ENCODE peak calls at places on chromosomes 1 and 21, in five cellular contexts. O, Z, X, K and W are unnamed samples.

GRCh38 chr1:219420913-219421312 is 192.0 kb downstream of the ZC3H11B start:
- DNase-seq in O (no peak), Z (no peak), X (no peak), K (no peak), W (no peak)

GRCh38 chr21:43362306-43362927 is 64.5 kb downstream of the SIK1 start:
- DNase-seq in X (peak; percentile 45), Z (no peak), O (peak; percentile 71), K (peak; percentile 34), W (no peak)

GRCh38 chr1:166122873-166123466 is 43.8 kb downstream of the FAM78B start:
- DNase-seq in X (no peak), Z (peak; percentile 81), O (no peak), K (no peak), W (no peak)

GRCh38 chr1:44619261-44619900 is 54.9 kb downstream of the TMEM53 start:
- DNase-seq in Z (no peak), K (no peak), X (no peak), O (peak; percentile 83), W (peak; percentile 31)

GRCh38 chr1:46547481-46548383 is 3.7 kb downstream of the KNCN start:
- DNase-seq in K (no peak), X (no peak), Z (no peak), O (peak; percentile 44), W (peak; percentile 61)

GRCh38 chr21:43916691-43917514 is 51.9 kb downstream of the AGPAT3 start:
- DNase-seq in O (no peak), X (no peak), K (no peak), Z (no peak), W (no peak)

GRCh38 chr1:35599411-35599810 is 26.3 kb downstream of the TFAP2E start:
- DNase-seq in O (no peak), X (no peak), K (no peak), Z (no peak), W (no peak)

GRCh38 chr1:59833991-59834390 is 19.2 kb downstream of the HOOK1 start:
- DNase-seq in O (peak; percentile 5), X (no peak), K (no peak), Z (no peak), W (peak; percentile 99)

GRCh38 chr1:48679107-48679506 is 97.6 kb downstream of the BEND5 start:
- DNase-seq in Z (no peak), K (no peak), O (no peak), X (no peak), W (no peak)

GRCh38 chr1:229088711-229089110 is 182.2 kb upstream of the RAB4A start:
- DNase-seq in K (no peak), Z (no peak), X (no peak), O (no peak), W (no peak)

GRCh38 chr1:69290266-69290665 is 277.5 kb upstream of the LRRC7 start:
- DNase-seq in X (no peak), K (no peak), Z (no peak), O (peak; percentile 60), W (no peak)

GRCh38 chr1:235835226-235835625 is 31.5 kb downstream of the LYST start:
- DNase-seq in Z (no peak), X (no peak), K (no peak), O (peak; percentile 37), W (no peak)

GRCh38 chr1:97505816-97506215 is 415.0 kb downstream of the DPYD start:
- DNase-seq in X (no peak), K (no peak), Z (no peak), O (no peak), W (no peak)

GRCh38 chr1:112618721-112619517 is at the start of gene ST7L:
- DNase-seq in O (peak; percentile 70), X (peak; percentile 26), K (peak; percentile 9), Z (peak; percentile 91), W (peak; percentile 63)

GRCh38 chr1:30617161-30617560 is 106.2 kb downstream of the MATN1 start:
- DNase-seq in X (no peak), O (no peak), Z (no peak), K (no peak), W (no peak)

GRCh38 chr1:156246762-156247459 is 945 bp downstream of the PAQR6 start:
- DNase-seq in Z (no peak), O (no peak), X (no peak), K (no peak), W (no peak)

GRCh38 chr1:234610061-234610581 is at the start of gene IRF2BP2:
- DNase-seq in Z (no peak), O (peak; percentile 78), X (no peak), K (no peak), W (no peak)

GRCh38 chr1:19208710-19209438 is 1.2 kb downstream of the UBR4 start:
- DNase-seq in K (no peak), O (peak; percentile 73), X (no peak), Z (no peak), W (peak; percentile 39)

GRCh38 chr1:92315766-92316413 is 17.0 kb downstream of the RPAP2 start:
- DNase-seq in Z (no peak), O (no peak), X (no peak), K (no peak), W (no peak)

GRCh38 chr1:53148123-53148522 is 5.7 kb upstream of the SLC1A7 start:
- DNase-seq in X (peak; percentile 51), Z (no peak), O (peak; percentile 88), K (no peak), W (peak; percentile 71)

GRCh38 chr1:221439008-221439733 is 302.7 kb downstream of the DUSP10 start:
- DNase-seq in K (no peak), X (peak; percentile 61), Z (no peak), O (peak; percentile 92), W (peak; percentile 98)

GRCh38 chr1:170665625-170666024 is 1.7 kb downstream of the PRRX1 start:
- DNase-seq in Z (no peak), K (no peak), X (no peak), O (peak; percentile 27), W (no peak)

GRCh38 chr1:193335797-193336428 is 149.5 kb upstream of the B3GALT2 start:
- DNase-seq in Z (no peak), K (no peak), O (peak; percentile 89), X (peak; percentile 46), W (no peak)

GRCh38 chr1:21896026-21896425 is 41.1 kb downstream of the HSPG2 start:
- DNase-seq in K (no peak), O (no peak), Z (no peak), X (no peak), W (no peak)

GRCh38 chr1:64686828-64687724 is 57.8 kb upstream of the RAVER2 start:
- DNase-seq in K (no peak), O (peak; percentile 49), X (peak; percentile 16), Z (no peak), W (peak; percentile 85)

GRCh38 chr1:62744594-62745577 is 39.0 kb upstream of the ATG4C start:
- DNase-seq in K (no peak), O (no peak), X (no peak), Z (no peak), W (no peak)

GRCh38 chr1:3902111-3902511 is 2.0 kb upstream of the C1orf174 start:
- DNase-seq in K (no peak), O (no peak), Z (no peak), X (no peak), W (no peak)

GRCh38 chr1:211748810-211749209 is 73.4 kb upstream of the NEK2 start:
- DNase-seq in O (no peak), K (no peak), Z (no peak), X (no peak), W (no peak)
- TF ChIP-seq CTCF in O (no peak), K (no peak), Z (no peak), X (no peak), W (no peak)

DNA sequence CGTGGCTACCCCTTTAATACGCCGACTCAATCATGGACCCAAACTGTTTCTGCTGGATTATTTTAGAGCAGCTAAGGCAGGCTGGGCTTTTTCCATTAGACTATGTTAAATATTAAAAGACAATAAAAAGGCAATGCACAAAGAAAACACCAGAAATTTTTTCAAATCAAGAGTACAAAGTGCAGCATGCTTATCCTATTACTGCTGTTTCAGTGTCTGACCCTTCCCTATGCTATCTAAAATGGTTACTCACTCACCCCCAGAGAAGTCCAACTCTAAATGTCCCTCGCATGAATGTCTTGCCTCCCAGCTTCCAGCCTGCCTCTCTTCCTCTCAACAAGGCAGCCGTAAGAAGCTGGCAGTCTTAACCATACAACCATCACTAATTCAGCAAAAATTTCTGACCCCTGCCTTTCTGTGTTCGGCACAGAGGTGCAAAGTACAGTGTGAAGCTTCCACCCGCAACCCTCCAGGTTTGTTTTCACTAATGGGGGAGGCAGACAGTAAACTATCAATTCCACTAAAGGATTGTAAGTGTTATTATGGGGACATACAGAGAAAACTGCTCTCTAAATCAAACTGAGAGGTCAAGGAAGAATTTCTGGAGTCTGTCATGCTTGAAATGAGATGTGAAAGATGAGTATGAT is 108.8 kb upstream of the SYT6 start:
- DNase-seq in Z (no peak), K (no peak), X (no peak), O (no peak), W (no peak)
- H3K27me3 ChIP-seq in Z (no peaks in the 10 kb centered on the region), K (no peaks in the 10 kb centered on the region), X (no peaks in the 10 kb centered on the region), O (peaks cover 4% of the 10 kb centered on the region), W (no peaks in the 10 kb centered on the region)

DNA sequence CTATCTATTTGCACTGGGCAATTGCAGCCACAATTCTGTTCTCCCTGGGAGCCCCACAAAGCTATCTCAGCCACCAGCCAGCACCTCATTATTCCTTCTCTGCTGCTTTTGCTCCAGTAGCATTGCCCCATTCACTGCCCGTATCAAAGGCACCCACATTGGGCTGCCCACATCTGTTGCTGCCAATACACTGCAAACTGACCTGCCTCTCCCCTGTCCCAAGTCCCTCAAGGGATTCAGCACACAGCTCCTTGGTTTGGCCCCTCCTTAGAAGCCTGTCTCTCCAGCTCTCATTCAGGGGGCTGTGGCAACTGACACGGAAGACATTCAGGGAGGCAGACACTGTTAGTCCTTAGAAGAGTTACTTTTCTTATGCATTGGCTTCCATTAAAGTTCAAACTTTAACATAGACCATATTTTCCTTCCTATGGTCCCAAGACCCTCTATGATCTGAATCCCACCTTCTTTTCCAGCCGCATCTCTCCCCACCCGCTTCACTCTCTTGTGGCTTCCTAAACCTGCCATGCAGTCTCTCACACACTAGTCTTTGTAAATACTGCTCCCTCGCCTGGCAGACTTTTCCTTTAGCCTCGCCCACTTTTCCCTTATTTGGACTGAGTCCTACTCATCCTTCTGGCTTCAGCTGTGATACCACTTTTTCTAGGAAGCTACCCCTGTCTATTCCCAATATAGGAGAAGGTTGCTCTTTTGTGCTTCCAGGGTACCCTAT is 19.3 kb upstream of the KLHDC8A start:
- DNase-seq in Z (no peak), K (no peak), O (peak; percentile 66), X (no peak), W (peak; percentile 73)
- H3K4me3 ChIP-seq in Z (no peak overlapping the region), K (no peak overlapping the region), O (no peak overlapping the region), X (no peak overlapping the region), W (no peak overlapping the region)

GRCh38 chr1:164625004-164625617 is 66.1 kb downstream of the PBX1 start:
- DNase-seq in O (no peak), K (no peak), X (no peak), Z (no peak), W (no peak)
- TF ChIP-seq CTCF in O (peak; percentile 25), K (no peak), X (peak; percentile 49), Z (peak; percentile 33), W (peak; percentile 14)

DNA sequence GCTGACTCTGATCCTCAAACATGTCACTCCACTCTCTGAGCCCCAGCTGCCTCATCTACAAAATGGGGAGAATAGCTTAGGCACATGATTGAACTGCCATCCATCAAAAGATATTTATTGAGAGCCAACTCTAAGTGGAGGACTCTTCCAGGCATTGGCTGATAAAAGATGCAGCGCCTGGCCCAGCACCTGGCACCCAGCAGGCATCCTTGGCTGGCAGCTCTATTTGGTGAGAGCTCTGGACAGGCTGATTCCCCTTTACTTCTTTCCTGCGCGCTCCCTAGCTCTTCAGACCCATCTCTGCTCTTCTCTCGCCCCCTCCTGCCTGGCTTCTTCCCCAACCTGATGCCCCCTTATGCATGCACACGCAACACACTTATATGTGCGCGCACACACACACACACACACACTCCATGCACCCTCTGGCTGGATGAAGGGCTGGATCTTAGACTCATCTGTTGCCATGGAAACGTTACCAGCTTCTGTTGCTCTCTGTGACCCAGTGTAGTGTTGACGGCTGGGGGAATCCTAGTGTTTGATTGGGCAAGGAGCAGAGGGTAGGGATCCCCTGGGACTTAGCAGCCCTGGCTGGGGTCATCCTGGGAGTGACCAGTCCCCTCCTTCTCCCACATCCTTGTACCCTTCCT is 49.3 kb downstream of the VWA5B1 start:
- DNase-seq in X (no peak), Z (no peak), O (no peak), K (no peak), W (no peak)
- H3K27me3 ChIP-seq in X (peaks cover 44% of the 10 kb centered on the region), Z (no peaks in the 10 kb centered on the region), O (peaks cover 7% of the 10 kb centered on the region), K (no peaks in the 10 kb centered on the region), W (peaks cover 11% of the 10 kb centered on the region)